ENCODE peak calls at places on chromosomes 7 and 10, in eight cellular contexts. D is stimulated activated CD8-positive, alpha-beta memory T cell treated with anti-CD3 and anti-CD28 coated beads, Interleukin-7, amount 100 ng/mL, for 24 hours; V is T follicular helper cell; S is activated T-helper 1 cell treated with Interleukin-2 at 50 U/mL for 16 hours; M is type B pancreatic cell; H is activated effector memory CD4-positive, alpha-beta T cell treated with Interleukin-2 at 50 U/mL for 16 hours; O is GM12865; P is mammary epithelial cell. L is an unnamed sample.

GRCh38 chr7:29270979-29271658 is 76.5 kb downstream of the CHN2 start:
- DNase-seq in D (no peak), V (no peak), S (no peak), M (no peak), H (no peak), O (no peak), P (no peak), L (no peak)

GRCh38 chr7:49483142-49483541 is 290.3 kb upstream of the VWC2 start:
- DNase-seq in D (no peak), V (no peak), S (no peak), M (no peak), H (no peak), O (peak), P (no peak), L (no peak)

GRCh38 chr7:137667633-137668387 is 179.0 kb downstream of the DGKI start:
- DNase-seq in D (no peak), V (no peak), S (no peak), M (no peak), H (no peak), O (peak), P (peak), L (no peak)

GRCh38 chr10:4527281-4527960 is 298.6 kb upstream of the AKR1E2 start:
- DNase-seq in D (no peak), V (no peak), S (no peak), M (no peak), H (no peak), O (no peak), P (peak), L (no peak)

GRCh38 chr10:75607576-75607975 is 176.2 kb downstream of the LRMDA start:
- DNase-seq in D (no peak), V (no peak), S (no peak), M (no peak), H (no peak), O (no peak), P (no peak), L (no peak)

GRCh38 chr7:51230324-51230625 is 86.3 kb downstream of the COBL start:
- DNase-seq in D (no peak), V (no peak), S (no peak), M (no peak), H (no peak), O (no peak), P (no peak), L (no peak)

GRCh38 chr10:27319752-27320561 is 79.4 kb upstream of the ACBD5 start:
- DNase-seq in D (peak), V (no peak), S (no peak), M (no peak), H (no peak), O (peak), P (peak), L (no peak)

GRCh38 chr7:107035446-107035845 is 9.1 kb upstream of the PRKAR2B start:
- DNase-seq in D (no peak), V (no peak), S (no peak), M (no peak), H (no peak), O (no peak), P (peak), L (no peak)

GRCh38 chr10:131947631-131948347 is 33.9 kb downstream of the BNIP3 start:
- DNase-seq in D (no peak), V (no peak), S (no peak), M (no peak), H (no peak), O (no peak), P (peak), L (no peak)

GRCh38 chr7:786472-787255 is 45.6 kb upstream of the SUN1 start:
- DNase-seq in D (peak), V (peak), S (peak), M (no peak), H (peak), O (peak), P (peak), L (peak)

GRCh38 chr10:104291439-104291951 is 22.5 kb downstream of the GSTO2 start:
- DNase-seq in D (peak), V (peak), S (peak), M (peak), H (peak), O (peak), P (peak), L (peak)

L was measured in T-helper 22 cell.